ENCODE peak calls at places on chromosomes 12 and 14, in six cellular contexts. X is transverse colon, E is uterus, K is HepG2, C is sigmoid colon, H is thyroid gland. O is an unnamed sample.
A peak's percentile ranks its signal among the peaks of the same experiment; 100 is the strongest.

GRCh38 chr14:99252940-99253868 is 18.8 kb downstream of the BCL11B start:
- DNase-seq in E (no peak), K (no peak), X (no peak), H (no peak), C (no peak), O (no peak)

GRCh38 chr12:131380961-131381705 is 329.8 kb upstream of the SFSWAP start:
- DNase-seq in X (no peak), H (no peak), E (no peak), C (peak; percentile 48), K (no peak), O (no peak)

GRCh38 chr12:88185988-88186387 is 43.9 kb downstream of the TMTC3 start:
- DNase-seq in X (no peak), E (no peak), H (no peak), K (no peak), C (no peak), O (no peak)

GRCh38 chr14:33949051-33950037 is 1.5 kb downstream of the EGLN3 start:
- DNase-seq in H (no peak), X (no peak), C (no peak), K (no peak), E (no peak), O (no peak)

GRCh38 chr12:42172811-42173210 is 28.1 kb upstream of the GXYLT1 start:
- DNase-seq in K (no peak), X (no peak), C (no peak), H (no peak), E (no peak), O (no peak)

GRCh38 chr12:16573652-16574077 is 32.3 kb downstream of the LMO3 start:
- DNase-seq in X (peak; percentile 11), E (peak; percentile 70), C (peak; percentile 76), H (peak; percentile 82), K (peak; percentile 18), O (no peak)

GRCh38 chr14:91387135-91387849 is 30.3 kb downstream of the CCDC88C start:
- DNase-seq in C (no peak), X (no peak), E (no peak), K (no peak), H (no peak), O (no peak)

GRCh38 chr14:104348741-104349140 is 210.4 kb downstream of the KIF26A start:
- DNase-seq in K (no peak), E (no peak), C (peak; percentile 53), X (no peak), H (no peak), O (no peak)

GRCh38 chr12:3207858-3208257 is 130.7 kb downstream of the TSPAN9 start:
- DNase-seq in H (no peak), C (no peak), E (no peak), K (peak; percentile 61), X (no peak), O (no peak)

GRCh38 chr14:38003746-38004609 is 203.7 kb upstream of the SSTR1 start:
- DNase-seq in H (no peak), C (no peak), X (no peak), K (no peak), E (no peak), O (no peak)

GRCh38 chr12:26298785-26299621 is 103.6 kb downstream of the SSPN start:
- DNase-seq in C (peak; percentile 53), H (no peak), K (no peak), E (no peak), X (no peak), O (no peak)

GRCh38 chr12:57210926-57211700 is 5.5 kb upstream of the NXPH4 start:
- DNase-seq in C (no peak), H (no peak), K (no peak), X (no peak), E (no peak), O (no peak)

GRCh38 chr14:19754172-19754571 is 10.8 kb downstream of the OR4Q3 start:
- DNase-seq in K (no peak), H (no peak), C (no peak), E (no peak), X (no peak), O (no peak)

GRCh38 chr14:74860179-74860578 is 15.8 kb downstream of the PROX2 start:
- DNase-seq in X (no peak), C (no peak), K (no peak), E (no peak), H (no peak), O (no peak)

GRCh38 chr12:30063435-30063945 is 279.7 kb upstream of the TMTC1 start:
- DNase-seq in C (no peak), X (no peak), K (no peak), E (no peak), H (no peak), O (no peak)

GRCh38 chr12:57593187-57593586 is 2.2 kb downstream of the PIP4K2C start:
- DNase-seq in C (no peak), E (no peak), K (no peak), X (no peak), H (no peak), O (no peak)

GRCh38 chr12:10562306-10562933 is 51.0 kb downstream of the MAGOHB start:
- DNase-seq in C (no peak), X (no peak), E (no peak), H (no peak), K (peak; percentile 16), O (no peak)

GRCh38 chr14:34450542-34450915 is 11.5 kb downstream of the SPTSSA start:
- DNase-seq in E (no peak), X (no peak), C (no peak), K (peak; percentile 95), H (no peak), O (no peak)

GRCh38 chr12:122081108-122081696 is 2.6 kb downstream of the MLXIP start:
- DNase-seq in C (no peak), X (no peak), K (no peak), H (no peak), E (no peak), O (no peak)

GRCh38 chr12:116880817-116881324 is 370 bp downstream of the HRK start:
- DNase-seq in C (no peak), H (peak; percentile 51), E (no peak), X (peak; percentile 24), K (peak; percentile 27), O (no peak)

GRCh38 chr14:41586237-41586636 is 20.4 kb upstream of the LRFN5 start:
- DNase-seq in K (no peak), X (no peak), C (no peak), E (no peak), H (no peak), O (no peak)

GRCh38 chr14:64753999-64754398 is 49.8 kb downstream of the PLEKHG3 start:
- DNase-seq in K (no peak), E (no peak), H (no peak), C (no peak), X (no peak), O (no peak)

GRCh38 chr12:49863946-49864816 is 21.3 kb upstream of the BCDIN3D start:
- DNase-seq in X (no peak), H (peak; percentile 51), E (no peak), K (no peak), C (no peak), O (no peak)

GRCh38 chr14:55869397-55870049 is 248.7 kb upstream of the PELI2 start:
- DNase-seq in X (no peak), E (no peak), H (no peak), K (no peak), C (no peak), O (no peak)

GRCh38 chr14:36807727-36808126 is 146.1 kb downstream of the PAX9 start:
- DNase-seq in C (no peak), H (no peak), K (no peak), X (no peak), E (no peak), O (no peak)
- H3K4me1 ChIP-seq in C (no peaks in the 10 kb centered on the region), H (no peaks in the 10 kb centered on the region), K (no peaks in the 10 kb centered on the region), X (no peaks in the 10 kb centered on the region), E (no peaks in the 10 kb centered on the region), O (no peaks in the 10 kb centered on the region)

GRCh38 chr14:51462706-51463105 is 189.0 kb upstream of the FRMD6 start:
- DNase-seq in E (no peak), C (no peak), H (no peak), X (no peak), K (no peak), O (no peak)

GRCh38 chr14:51460051-51460450 is 191.7 kb upstream of the FRMD6 start:
- DNase-seq in E (no peak), K (no peak), C (no peak), H (no peak), X (no peak), O (no peak)

GRCh38 chr14:51463461-51463860 is 188.2 kb upstream of the FRMD6 start:
- DNase-seq in K (no peak), E (no peak), X (no peak), C (no peak), H (peak; percentile 34), O (no peak)

GRCh38 chr14:51464411-51464810 is 187.3 kb upstream of the FRMD6 start:
- DNase-seq in H (no peak), E (no peak), X (no peak), C (no peak), K (no peak), O (no peak)

GRCh38 chr14:51462182-51462581 is 189.5 kb upstream of the FRMD6 start:
- DNase-seq in H (no peak), K (no peak), C (no peak), X (no peak), E (no peak), O (no peak)
- H3K36me3 ChIP-seq in H (no peaks in the 10 kb centered on the region), K (no peaks in the 10 kb centered on the region), C (no peaks in the 10 kb centered on the region), X (no peaks in the 10 kb centered on the region), E (no peaks in the 10 kb centered on the region), O (no peaks in the 10 kb centered on the region)

GRCh38 chr14:71701990-71702389 is 230.2 kb upstream of the RGS6 start:
- DNase-seq in E (no peak), C (no peak), H (no peak), K (no peak), X (no peak), O (no peak)
- TF ChIP-seq POLR2A in E (no peak), C (no peak), H (no peak), K (no peak), X (no peak), O (no peak)

DNA sequence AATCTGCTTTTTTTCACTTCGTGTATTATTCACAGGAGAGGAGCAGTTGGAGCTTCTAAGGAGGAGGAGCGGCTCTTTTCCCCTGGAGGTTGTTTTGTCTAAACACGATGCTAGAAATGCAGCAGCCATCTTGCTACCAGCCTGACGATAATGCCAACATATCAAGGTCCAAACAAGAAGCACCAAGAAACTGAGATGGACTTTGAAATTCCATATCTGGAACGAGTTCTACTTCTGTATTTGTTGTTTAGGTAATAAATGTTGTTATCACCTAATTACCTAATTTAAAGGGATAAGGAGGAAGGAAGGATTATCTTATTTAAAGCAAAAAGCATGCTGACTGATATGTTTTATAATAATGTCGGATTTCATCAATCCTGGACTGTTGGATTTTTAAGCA is 174.4 kb upstream of the TMPO start:
- DNase-seq in H (no peak), K (no peak), C (no peak), X (no peak), E (no peak), O (no peak)
- H3K4me1 ChIP-seq in H (no peaks in the 10 kb centered on the region), K (no peaks in the 10 kb centered on the region), C (no peaks in the 10 kb centered on the region), X (no peaks in the 10 kb centered on the region), E (no peaks in the 10 kb centered on the region), O (no peaks in the 10 kb centered on the region)

O was measured in esophagus squamous epithelium.